ENCODE peak calls at places on chromosomes 11 and 22, in eight cellular contexts. One of them, this sample, is unnamed.

GRCh38 chr22:25219948-25220442 is 556 bp downstream of the CRYBB2 start:
- DNase-seq in right atrium auricular region: no peak
- DNase-seq in fibroblast of pulmonary artery: no peak
- DNase-seq in nephron progenitor cell: no peak
- DNase-seq in AG10803: no peak
- DNase-seq in progenitor cell of endocrine pancreas: no peak
- DNase-seq in IMR-90: no peak
- DNase-seq in psoas muscle: no peak
- DNase-seq in this sample: no peak

GRCh38 chr22:28002863-28003565 is 84.0 kb upstream of the PITPNB start:
- DNase-seq in AG10803: no peak
- DNase-seq in progenitor cell of endocrine pancreas: no peak
- DNase-seq in nephron progenitor cell: no peak
- DNase-seq in IMR-90: no peak
- DNase-seq in right atrium auricular region: no peak
- DNase-seq in fibroblast of pulmonary artery: peak; percentile 33
- DNase-seq in psoas muscle: no peak
- DNase-seq in this sample: no peak

GRCh38 chr22:41589601-41590365 is at the start of gene PMM1:
- DNase-seq in fibroblast of pulmonary artery: peak; percentile 99
- DNase-seq in IMR-90: peak; percentile 99
- DNase-seq in psoas muscle: peak; percentile 100
- DNase-seq in progenitor cell of endocrine pancreas: peak; percentile 100
- DNase-seq in nephron progenitor cell: peak; percentile 100
- DNase-seq in AG10803: peak; percentile 100
- DNase-seq in right atrium auricular region: peak; percentile 100
- DNase-seq in this sample: peak; percentile 100

GRCh38 chr22:19122752-19123492 is 710 bp upstream of the DGCR2 start:
- DNase-seq in psoas muscle: no peak
- DNase-seq in IMR-90: peak; percentile 5
- DNase-seq in right atrium auricular region: no peak
- DNase-seq in progenitor cell of endocrine pancreas: no peak
- DNase-seq in nephron progenitor cell: no peak
- DNase-seq in fibroblast of pulmonary artery: no peak
- DNase-seq in AG10803: no peak
- DNase-seq in this sample: peak; percentile 37

GRCh38 chr11:69909561-69910518 is 90.6 kb upstream of the FGF3 start:
- DNase-seq in nephron progenitor cell: peak; percentile 60
- DNase-seq in IMR-90: no peak
- DNase-seq in progenitor cell of endocrine pancreas: no peak
- DNase-seq in right atrium auricular region: no peak
- DNase-seq in fibroblast of pulmonary artery: no peak
- DNase-seq in AG10803: peak; percentile 12
- DNase-seq in psoas muscle: peak; percentile 49
- DNase-seq in this sample: peak; percentile 38

GRCh38 chr22:49451070-49451840 is 376.4 kb downstream of the BRD1 start:
- DNase-seq in psoas muscle: no peak
- DNase-seq in nephron progenitor cell: no peak
- DNase-seq in progenitor cell of endocrine pancreas: no peak
- DNase-seq in fibroblast of pulmonary artery: no peak
- DNase-seq in IMR-90: no peak
- DNase-seq in right atrium auricular region: no peak
- DNase-seq in AG10803: no peak
- DNase-seq in this sample: no peak

GRCh38 chr11:88105952-88106351 is 69.3 kb downstream of the RAB38 start:
- DNase-seq in AG10803: no peak
- DNase-seq in nephron progenitor cell: no peak
- DNase-seq in progenitor cell of endocrine pancreas: no peak
- DNase-seq in fibroblast of pulmonary artery: no peak
- DNase-seq in psoas muscle: no peak
- DNase-seq in IMR-90: no peak
- DNase-seq in right atrium auricular region: no peak
- DNase-seq in this sample: no peak

GRCh38 chr11:7512525-7513209 is 1.1 kb upstream of the PPFIBP2 start:
- DNase-seq in right atrium auricular region: peak; percentile 93
- DNase-seq in IMR-90: no peak
- DNase-seq in AG10803: peak; percentile 73
- DNase-seq in fibroblast of pulmonary artery: peak; percentile 23
- DNase-seq in psoas muscle: peak; percentile 95
- DNase-seq in nephron progenitor cell: peak; percentile 38
- DNase-seq in progenitor cell of endocrine pancreas: no peak
- DNase-seq in this sample: peak; percentile 14

GRCh38 chr22:36134167-36134566 is 26.4 kb downstream of the APOL3 start:
- DNase-seq in nephron progenitor cell: no peak
- DNase-seq in fibroblast of pulmonary artery: no peak
- DNase-seq in progenitor cell of endocrine pancreas: no peak
- DNase-seq in AG10803: no peak
- DNase-seq in IMR-90: no peak
- DNase-seq in right atrium auricular region: no peak
- DNase-seq in psoas muscle: no peak
- DNase-seq in this sample: no peak

GRCh38 chr11:114092478-114092877 is 33.0 kb downstream of the ZBTB16 start:
- DNase-seq in fibroblast of pulmonary artery: no peak
- DNase-seq in IMR-90: no peak
- DNase-seq in AG10803: no peak
- DNase-seq in right atrium auricular region: no peak
- DNase-seq in psoas muscle: no peak
- DNase-seq in nephron progenitor cell: no peak
- DNase-seq in progenitor cell of endocrine pancreas: no peak
- DNase-seq in this sample: no peak

GRCh38 chr11:76695767-76696166 is 25.2 kb upstream of the LRRC32 start:
- DNase-seq in AG10803: no peak
- DNase-seq in IMR-90: no peak
- DNase-seq in progenitor cell of endocrine pancreas: no peak
- DNase-seq in fibroblast of pulmonary artery: no peak
- DNase-seq in nephron progenitor cell: no peak
- DNase-seq in right atrium auricular region: no peak
- DNase-seq in psoas muscle: no peak
- DNase-seq in this sample: no peak

GRCh38 chr11:39327302-39327701 is 2132.2 kb downstream of the LRRC4C start:
- DNase-seq in nephron progenitor cell: no peak
- DNase-seq in psoas muscle: no peak
- DNase-seq in right atrium auricular region: no peak
- DNase-seq in AG10803: no peak
- DNase-seq in progenitor cell of endocrine pancreas: no peak
- DNase-seq in fibroblast of pulmonary artery: no peak
- DNase-seq in IMR-90: no peak
- DNase-seq in this sample: no peak

GRCh38 chr11:11263238-11264030 is 89.6 kb downstream of the CSNK2A3 start:
- DNase-seq in psoas muscle: peak; percentile 59
- DNase-seq in IMR-90: peak; percentile 7
- DNase-seq in nephron progenitor cell: peak; percentile 61
- DNase-seq in right atrium auricular region: no peak
- DNase-seq in fibroblast of pulmonary artery: no peak
- DNase-seq in AG10803: no peak
- DNase-seq in progenitor cell of endocrine pancreas: no peak
- DNase-seq in this sample: peak; percentile 16

GRCh38 chr11:38182126-38182907 is 1584.3 kb upstream of the RAG2 start:
- DNase-seq in fibroblast of pulmonary artery: peak; percentile 66
- DNase-seq in nephron progenitor cell: no peak
- DNase-seq in AG10803: no peak
- DNase-seq in IMR-90: no peak
- DNase-seq in psoas muscle: no peak
- DNase-seq in progenitor cell of endocrine pancreas: no peak
- DNase-seq in right atrium auricular region: no peak
- DNase-seq in this sample: no peak

GRCh38 chr11:121340010-121340580 is 47.5 kb downstream of the SC5D start:
- DNase-seq in progenitor cell of endocrine pancreas: no peak
- DNase-seq in IMR-90: no peak
- DNase-seq in right atrium auricular region: no peak
- DNase-seq in fibroblast of pulmonary artery: no peak
- DNase-seq in nephron progenitor cell: no peak
- DNase-seq in AG10803: no peak
- DNase-seq in psoas muscle: no peak
- DNase-seq in this sample: no peak

GRCh38 chr11:102603091-102603490 is 22.0 kb downstream of the MMP20 start:
- DNase-seq in progenitor cell of endocrine pancreas: no peak
- DNase-seq in nephron progenitor cell: no peak
- DNase-seq in right atrium auricular region: no peak
- DNase-seq in AG10803: peak; percentile 75
- DNase-seq in psoas muscle: no peak
- DNase-seq in fibroblast of pulmonary artery: peak; percentile 75
- DNase-seq in IMR-90: peak; percentile 73
- DNase-seq in this sample: no peak

GRCh38 chr11:86644291-86644690 is 28.1 kb downstream of the ME3 start:
- DNase-seq in AG10803: peak; percentile 82
- DNase-seq in fibroblast of pulmonary artery: peak; percentile 86
- DNase-seq in IMR-90: peak; percentile 75
- DNase-seq in psoas muscle: no peak
- DNase-seq in progenitor cell of endocrine pancreas: no peak
- DNase-seq in right atrium auricular region: no peak
- DNase-seq in nephron progenitor cell: no peak
- DNase-seq in this sample: no peak

GRCh38 chr11:111327908-111328624 is 29.7 kb downstream of the POU2AF3 start:
- DNase-seq in IMR-90: no peak
- DNase-seq in right atrium auricular region: no peak
- DNase-seq in nephron progenitor cell: no peak
- DNase-seq in progenitor cell of endocrine pancreas: no peak
- DNase-seq in psoas muscle: peak; percentile 78
- DNase-seq in AG10803: no peak
- DNase-seq in fibroblast of pulmonary artery: no peak
- DNase-seq in this sample: no peak

GRCh38 chr22:27132896-27133500 is 475.6 kb downstream of the MIAT start:
- DNase-seq in nephron progenitor cell: no peak
- DNase-seq in psoas muscle: no peak
- DNase-seq in fibroblast of pulmonary artery: no peak
- DNase-seq in progenitor cell of endocrine pancreas: no peak
- DNase-seq in right atrium auricular region: no peak
- DNase-seq in IMR-90: no peak
- DNase-seq in AG10803: no peak
- DNase-seq in this sample: no peak

GRCh38 chr11:34318111-34319037 is 39.4 kb downstream of the ABTB2 start:
- DNase-seq in psoas muscle: no peak
- DNase-seq in right atrium auricular region: no peak
- DNase-seq in fibroblast of pulmonary artery: peak; percentile 26
- DNase-seq in progenitor cell of endocrine pancreas: no peak
- DNase-seq in nephron progenitor cell: no peak
- DNase-seq in AG10803: peak; percentile 65
- DNase-seq in IMR-90: peak; percentile 58
- DNase-seq in this sample: no peak

GRCh38 chr11:396948-397548 is 3.0 kb downstream of the PKP3 start:
- DNase-seq in progenitor cell of endocrine pancreas: no peak
- DNase-seq in nephron progenitor cell: no peak
- DNase-seq in AG10803: peak; percentile 48
- DNase-seq in psoas muscle: peak; percentile 74
- DNase-seq in IMR-90: peak; percentile 36
- DNase-seq in right atrium auricular region: no peak
- DNase-seq in fibroblast of pulmonary artery: peak; percentile 69
- DNase-seq in this sample: no peak

GRCh38 chr11:66845876-66846212 is 2.6 kb downstream of the RCE1 start:
- DNase-seq in right atrium auricular region: no peak
- DNase-seq in progenitor cell of endocrine pancreas: no peak
- DNase-seq in nephron progenitor cell: no peak
- DNase-seq in AG10803: no peak
- DNase-seq in psoas muscle: peak; percentile 30
- DNase-seq in fibroblast of pulmonary artery: no peak
- DNase-seq in IMR-90: no peak
- DNase-seq in this sample: no peak

GRCh38 chr11:65047581-65048422 is 6.8 kb downstream of the SAC3D1 start:
- DNase-seq in right atrium auricular region: peak; percentile 59
- DNase-seq in AG10803: peak; percentile 22
- DNase-seq in progenitor cell of endocrine pancreas: no peak
- DNase-seq in psoas muscle: peak; percentile 62
- DNase-seq in IMR-90: no peak
- DNase-seq in fibroblast of pulmonary artery: no peak
- DNase-seq in nephron progenitor cell: no peak
- DNase-seq in this sample: no peak

GRCh38 chr11:18802381-18803257 is 11.0 kb upstream of the PTPN5 start:
- DNase-seq in IMR-90: peak; percentile 71
- DNase-seq in nephron progenitor cell: peak; percentile 59
- DNase-seq in right atrium auricular region: no peak
- DNase-seq in AG10803: peak; percentile 75
- DNase-seq in progenitor cell of endocrine pancreas: no peak
- DNase-seq in fibroblast of pulmonary artery: peak; percentile 86
- DNase-seq in psoas muscle: no peak
- DNase-seq in this sample: peak; percentile 62

GRCh38 chr22:42720263-42721044 is at the start of gene A4GALT:
- DNase-seq in IMR-90: no peak
- DNase-seq in fibroblast of pulmonary artery: no peak
- DNase-seq in AG10803: no peak
- DNase-seq in progenitor cell of endocrine pancreas: no peak
- DNase-seq in psoas muscle: peak; percentile 58
- DNase-seq in nephron progenitor cell: peak; percentile 62
- DNase-seq in right atrium auricular region: no peak
- DNase-seq in this sample: no peak

GRCh38 chr11:76566811-76567210 is 103.7 kb downstream of the LRRC32 start:
- DNase-seq in fibroblast of pulmonary artery: no peak
- DNase-seq in IMR-90: no peak
- DNase-seq in psoas muscle: no peak
- DNase-seq in progenitor cell of endocrine pancreas: no peak
- DNase-seq in AG10803: no peak
- DNase-seq in nephron progenitor cell: no peak
- DNase-seq in right atrium auricular region: no peak
- DNase-seq in this sample: no peak

GRCh38 chr22:22593964-22594656 is 35.0 kb upstream of the PRAME start:
- DNase-seq in right atrium auricular region: no peak
- DNase-seq in nephron progenitor cell: peak; percentile 72
- DNase-seq in fibroblast of pulmonary artery: peak; percentile 70
- DNase-seq in AG10803: peak; percentile 44
- DNase-seq in progenitor cell of endocrine pancreas: no peak
- DNase-seq in psoas muscle: no peak
- DNase-seq in IMR-90: peak; percentile 53
- DNase-seq in this sample: peak; percentile 59

GRCh38 chr11:47768090-47768620 is 1.0 kb upstream of the FNBP4 start:
- DNase-seq in nephron progenitor cell: peak; percentile 11
- DNase-seq in right atrium auricular region: peak; percentile 81
- DNase-seq in fibroblast of pulmonary artery: peak; percentile 86
- DNase-seq in progenitor cell of endocrine pancreas: no peak
- DNase-seq in IMR-90: peak; percentile 61
- DNase-seq in psoas muscle: peak; percentile 72
- DNase-seq in AG10803: peak; percentile 89
- DNase-seq in this sample: peak; percentile 22
- TF ChIP-seq CTCF in nephron progenitor cell: no peak
- TF ChIP-seq CTCF in right atrium auricular region: no peak
- TF ChIP-seq CTCF in fibroblast of pulmonary artery: no peak
- TF ChIP-seq CTCF in progenitor cell of endocrine pancreas: no peak
- TF ChIP-seq CTCF in IMR-90: no peak
- TF ChIP-seq CTCF in psoas muscle: no peak
- TF ChIP-seq CTCF in AG10803: no peak
- TF ChIP-seq CTCF in this sample: no peak

GRCh38 chr11:123829745-123830144 is 23.6 kb upstream of the OR6M1 start:
- DNase-seq in fibroblast of pulmonary artery: no peak
- DNase-seq in nephron progenitor cell: no peak
- DNase-seq in IMR-90: no peak
- DNase-seq in psoas muscle: no peak
- DNase-seq in right atrium auricular region: no peak
- DNase-seq in progenitor cell of endocrine pancreas: no peak
- DNase-seq in AG10803: no peak
- DNase-seq in this sample: no peak
- TF ChIP-seq CTCF in fibroblast of pulmonary artery: no peak
- TF ChIP-seq CTCF in nephron progenitor cell: no peak
- TF ChIP-seq CTCF in IMR-90: no peak
- TF ChIP-seq CTCF in psoas muscle: no peak
- TF ChIP-seq CTCF in right atrium auricular region: no peak
- TF ChIP-seq CTCF in progenitor cell of endocrine pancreas: no peak
- TF ChIP-seq CTCF in AG10803: no peak
- TF ChIP-seq CTCF in this sample: no peak

GRCh38 chr11:21258414-21258813 is 589.0 kb downstream of the NELL1 start:
- DNase-seq in IMR-90: no peak
- DNase-seq in psoas muscle: no peak
- DNase-seq in AG10803: no peak
- DNase-seq in progenitor cell of endocrine pancreas: no peak
- DNase-seq in nephron progenitor cell: no peak
- DNase-seq in fibroblast of pulmonary artery: no peak
- DNase-seq in right atrium auricular region: no peak
- DNase-seq in this sample: no peak
- TF ChIP-seq CTCF in IMR-90: no peak
- TF ChIP-seq CTCF in psoas muscle: no peak
- TF ChIP-seq CTCF in AG10803: no peak
- TF ChIP-seq CTCF in progenitor cell of endocrine pancreas: no peak
- TF ChIP-seq CTCF in nephron progenitor cell: no peak
- TF ChIP-seq CTCF in fibroblast of pulmonary artery: no peak
- TF ChIP-seq CTCF in right atrium auricular region: no peak
- TF ChIP-seq CTCF in this sample: no peak

GRCh38 chr11:112837162-112837826 is 123.9 kb upstream of the NCAM1 start:
- DNase-seq in AG10803: no peak
- DNase-seq in nephron progenitor cell: no peak
- DNase-seq in fibroblast of pulmonary artery: no peak
- DNase-seq in IMR-90: no peak
- DNase-seq in progenitor cell of endocrine pancreas: no peak
- DNase-seq in psoas muscle: no peak
- DNase-seq in right atrium auricular region: no peak
- DNase-seq in this sample: peak; percentile 8
- TF ChIP-seq CTCF in AG10803: no peak
- TF ChIP-seq CTCF in nephron progenitor cell: no peak
- TF ChIP-seq CTCF in fibroblast of pulmonary artery: no peak
- TF ChIP-seq CTCF in IMR-90: no peak
- TF ChIP-seq CTCF in progenitor cell of endocrine pancreas: no peak
- TF ChIP-seq CTCF in psoas muscle: peak; percentile 12
- TF ChIP-seq CTCF in right atrium auricular region: peak; percentile 61
- TF ChIP-seq CTCF in this sample: no peak

This sample was measured in endothelial cell.